ENCODE peak calls at places on chromosomes 7 and 10, in nine cellular contexts. G is A549, B is GM23338, V is HCT116, F is HL-60, J is SK-N-SH, H is K562, L is HepG2, E is GM12878. N is an unnamed sample.

GRCh38 chr7:155833651-155834050 is 21.4 kb upstream of the SHH start:
- DNase-seq in J (no peak), L (no peak), E (no peak), G (no peak), V (no peak), F (no peak), H (no peak), B (no peak), N (no peak)

GRCh38 chr7:148962823-148963582 is 65.3 kb downstream of the PDIA4 start:
- DNase-seq in G (peak), B (peak), F (peak), E (peak), V (peak), L (peak), J (peak), H (peak), N (peak)

GRCh38 chr10:1668347-1668746 is 69.0 kb downstream of the ADARB2 start:
- DNase-seq in V (no peak), F (no peak), H (no peak), B (no peak), L (no peak), E (peak), G (no peak), J (no peak), N (no peak)

GRCh38 chr10:22613011-22613410 is 101.4 kb downstream of the PIP4K2A start:
- DNase-seq in B (no peak), E (no peak), V (no peak), J (no peak), L (no peak), G (no peak), H (no peak), F (no peak), N (no peak)

GRCh38 chr7:115980175-115980574 is 50.4 kb downstream of the TFEC start:
- DNase-seq in H (no peak), V (no peak), F (no peak), B (no peak), J (no peak), L (no peak), G (no peak), E (no peak), N (no peak)

GRCh38 chr7:154591544-154591943 is 411.4 kb downstream of the PAXIP1 start:
- DNase-seq in V (no peak), J (peak), E (no peak), L (no peak), B (no peak), F (no peak), G (no peak), H (no peak), N (no peak)

GRCh38 chr7:5223646-5224340 is 33.8 kb downstream of the WIPI2 start:
- DNase-seq in E (no peak), H (no peak), G (no peak), B (no peak), L (no peak), F (no peak), J (no peak), V (no peak), N (no peak)

GRCh38 chr7:112395411-112395810 is 54.8 kb upstream of the IFRD1 start:
- DNase-seq in H (no peak), G (no peak), L (no peak), B (no peak), F (no peak), E (no peak), V (no peak), J (no peak), N (no peak)

GRCh38 chr10:67114945-67115344 is 189.1 kb downstream of the LRRTM3 start:
- DNase-seq in F (no peak), H (no peak), G (no peak), L (peak), B (no peak), J (no peak), E (no peak), V (no peak), N (no peak)

GRCh38 chr10:132684164-132684891 is 101.6 kb downstream of the NKX6-2 start:
- DNase-seq in E (peak), J (no peak), V (no peak), L (no peak), G (no peak), H (no peak), F (peak), B (no peak), N (peak)

GRCh38 chr7:19971941-19972340 is 198.5 kb upstream of the TMEM196 start:
- DNase-seq in J (no peak), G (no peak), H (no peak), L (no peak), B (no peak), E (no peak), F (no peak), V (no peak), N (no peak)

GRCh38 chr7:30142710-30143109 is 7.9 kb downstream of the MTURN start:
- DNase-seq in H (no peak), G (no peak), V (peak), J (no peak), B (no peak), F (no peak), E (no peak), L (peak), N (no peak)

GRCh38 chr7:158422551-158423189 is 165.0 kb downstream of the PTPRN2 start:
- DNase-seq in G (no peak), J (no peak), F (no peak), L (no peak), V (no peak), H (peak), B (no peak), E (no peak), N (no peak)

GRCh38 chr7:131455546-131455945 is 100.9 kb downstream of the PODXL start:
- DNase-seq in B (no peak), H (no peak), F (no peak), L (no peak), G (no peak), J (no peak), E (peak), V (no peak), N (no peak)

GRCh38 chr10:9501944-9502343 is 1447.5 kb downstream of the GATA3 start:
- DNase-seq in V (no peak), B (no peak), G (no peak), H (no peak), J (no peak), L (no peak), E (no peak), F (no peak), N (no peak)

GRCh38 chr10:106504536-106504935 is 660.0 kb downstream of the SORCS1 start:
- DNase-seq in G (no peak), J (no peak), B (no peak), L (no peak), H (no peak), F (no peak), V (no peak), E (no peak), N (no peak)

GRCh38 chr7:85750454-85750949 is 563.6 kb upstream of the SEMA3D start:
- DNase-seq in F (peak), L (peak), V (peak), B (peak), E (no peak), H (no peak), G (no peak), J (peak), N (peak)

GRCh38 chr7:91287685-91288084 is 23.5 kb downstream of the FZD1 start:
- DNase-seq in L (no peak), G (no peak), E (no peak), J (no peak), V (no peak), B (no peak), H (no peak), F (no peak), N (no peak)

GRCh38 chr7:2870471-2870941 is 26.4 kb upstream of the GNA12 start:
- DNase-seq in V (peak), B (peak), L (no peak), E (no peak), G (no peak), F (peak), H (no peak), J (peak), N (no peak)

GRCh38 chr7:142933624-142934023 is at the start of gene TRPV5:
- DNase-seq in B (no peak), J (no peak), L (no peak), V (no peak), G (no peak), E (no peak), H (no peak), F (no peak), N (no peak)

GRCh38 chr7:112414855-112415490 is 35.3 kb upstream of the IFRD1 start:
- DNase-seq in B (peak), J (peak), V (peak), L (peak), E (no peak), H (peak), G (peak), F (no peak), N (no peak)

GRCh38 chr10:31404640-31405039 is 85.6 kb downstream of the ZEB1 start:
- DNase-seq in L (peak), F (no peak), H (peak), G (no peak), B (no peak), V (no peak), J (peak), E (no peak), N (no peak)

GRCh38 chr10:75782463-75783248 is 351.2 kb downstream of the LRMDA start:
- DNase-seq in V (no peak), J (no peak), F (no peak), L (no peak), G (no peak), H (no peak), B (no peak), E (no peak), N (no peak)

GRCh38 chr7:24965831-24966708 is 13.9 kb downstream of the OSBPL3 start:
- DNase-seq in E (peak), F (peak), B (peak), V (no peak), J (no peak), L (no peak), G (no peak), H (peak), N (no peak)

GRCh38 chr7:16791895-16792294 is 12.9 kb downstream of the AGR2 start:
- DNase-seq in H (no peak), F (no peak), J (no peak), B (no peak), L (no peak), V (no peak), E (no peak), G (no peak), N (no peak)

GRCh38 chr7:40761757-40762342 is 627.0 kb downstream of the SUGCT start:
- DNase-seq in J (no peak), F (no peak), H (no peak), B (peak), L (no peak), V (no peak), G (no peak), E (no peak), N (no peak)
- TF ChIP-seq CTCF in J (peak), F (no peak), H (no peak), B (peak), L (peak), V (no peak), G (no peak), E (no peak), N (peak)

DNA sequence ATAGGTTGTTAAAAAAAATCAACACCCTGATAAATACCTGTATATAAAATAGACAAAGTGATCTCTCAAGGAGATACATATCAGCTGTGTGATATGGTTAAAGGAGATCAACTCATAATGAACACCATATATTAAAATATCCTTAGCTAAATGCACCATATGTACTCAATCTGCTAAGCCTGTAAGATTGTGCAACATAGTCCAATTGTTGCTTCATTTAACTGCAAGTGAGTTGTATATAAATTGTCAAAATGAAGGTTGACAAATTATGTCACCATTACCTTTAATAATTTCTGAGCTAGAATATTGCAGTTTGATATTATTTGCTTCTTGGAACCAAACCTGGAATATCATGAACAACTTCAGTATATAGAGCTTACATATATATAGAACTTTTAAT is 283.7 kb downstream of the MALRD1 start:
- DNase-seq in F (no peak), E (no peak), B (no peak), V (no peak), H (no peak), L (no peak), J (no peak), G (no peak), N (no peak)
- TF ChIP-seq REST in F (no peak), E (no peak), B (no peak), V (no peak), H (no peak), L (no peak), J (no peak), G (no peak), N (no peak)

GRCh38 chr7:27723086-27723485 is 16.9 kb upstream of the TAX1BP1 start:
- DNase-seq in H (no peak), B (peak), G (no peak), F (peak), E (no peak), J (peak), V (no peak), L (no peak), N (no peak)
- TF ChIP-seq CTCF in H (no peak), B (peak), G (peak), F (no peak), E (no peak), J (peak), V (peak), L (peak), N (peak)

DNA sequence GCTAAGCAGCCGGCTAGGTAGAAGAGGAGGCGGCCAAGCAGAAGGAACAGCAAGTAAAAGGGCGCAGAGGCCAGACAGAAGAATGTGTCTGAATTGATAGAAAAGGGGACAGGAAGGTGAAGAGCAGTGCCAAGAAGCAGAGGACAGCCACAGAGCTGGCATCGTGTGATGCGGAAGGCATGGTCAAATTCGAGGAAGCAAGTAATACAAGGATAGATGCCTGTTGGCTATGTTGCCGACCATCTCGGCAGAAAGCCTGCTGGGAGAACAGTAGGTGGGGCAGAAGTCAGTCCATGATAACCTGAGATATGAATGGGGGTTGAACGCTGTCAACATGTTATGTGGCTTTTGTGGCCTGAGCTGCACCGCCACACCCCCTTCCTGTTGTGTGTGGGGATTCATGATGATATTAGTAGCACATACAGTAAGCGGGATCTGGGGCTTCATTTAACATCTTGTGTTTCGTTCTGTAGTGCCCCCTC is 25.7 kb downstream of the ST8SIA6 start:
- DNase-seq in G (no peak), F (no peak), H (peak), L (no peak), B (peak), J (no peak), V (no peak), E (no peak), N (no peak)
- TF ChIP-seq REST in G (no peak), F (no peak), H (peak), L (no peak), B (no peak), J (no peak), V (no peak), E (no peak), N (no peak)

GRCh38 chr10:96509017-96509641 is 4.6 kb downstream of the TLL2 start:
- DNase-seq in J (no peak), V (no peak), H (no peak), G (no peak), L (no peak), F (no peak), B (peak), E (no peak), N (no peak)

GRCh38 chr10:96512997-96513685 is 585 bp downstream of the TLL2 start:
- DNase-seq in E (no peak), F (no peak), B (peak), V (no peak), H (no peak), L (no peak), J (peak), G (peak), N (no peak)

GRCh38 chr10:96513686-96514551 is at the start of gene TLL2:
- DNase-seq in V (peak), E (no peak), H (peak), B (peak), G (peak), J (peak), L (peak), F (peak), N (peak)

GRCh38 chr10:96512524-96512991 is 1.2 kb downstream of the TLL2 start:
- DNase-seq in H (no peak), F (peak), E (no peak), L (no peak), B (peak), G (no peak), J (peak), V (no peak), N (no peak)

DNA sequence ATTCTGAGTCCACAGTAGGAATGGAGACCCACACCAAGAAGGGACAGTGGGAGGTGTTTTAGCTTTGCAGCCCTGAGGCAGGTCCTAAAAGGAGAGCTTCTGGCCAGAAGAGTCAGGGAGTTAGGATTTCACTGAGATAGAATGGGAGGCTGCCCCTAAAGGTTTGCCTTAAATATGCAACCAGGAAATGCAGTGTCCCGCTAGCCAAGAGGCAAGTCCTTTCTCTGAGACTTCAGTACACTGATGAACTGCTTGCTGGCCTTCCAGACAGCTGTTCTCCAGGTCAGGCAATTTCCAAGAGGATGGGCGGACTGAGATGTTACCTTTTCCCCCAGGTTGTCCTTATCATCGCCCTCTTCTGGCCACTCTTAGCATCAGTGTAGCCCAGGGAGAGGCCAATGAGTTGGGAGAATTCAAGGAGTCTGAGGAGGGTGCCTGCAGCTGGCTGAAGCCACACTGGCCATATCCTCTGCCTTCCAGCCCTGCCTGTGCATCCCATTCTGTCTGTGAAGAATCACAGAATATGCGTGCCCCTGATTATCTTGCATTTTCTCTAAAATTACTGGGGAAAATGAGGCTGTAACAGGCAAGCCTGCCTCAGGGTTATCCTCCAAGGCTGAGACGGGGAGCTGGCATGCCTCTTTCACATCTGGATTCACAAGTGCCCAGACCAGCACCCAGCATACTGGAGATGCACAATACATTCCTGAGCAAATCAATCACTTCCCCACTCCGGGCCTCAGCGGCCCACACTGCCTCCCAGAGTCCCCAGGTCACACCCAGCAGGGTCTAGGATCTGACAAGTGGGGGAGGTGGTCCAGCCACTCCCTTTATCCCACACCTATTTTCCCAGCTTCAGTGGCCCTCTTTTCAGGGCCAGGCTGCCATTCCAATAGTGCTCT is 2.4 kb downstream of the TLL2 start:
- DNase-seq in J (peak), H (peak), V (peak), B (peak), F (peak), E (no peak), L (peak), G (peak), N (peak)
- TF ChIP-seq CTCF in J (peak), H (peak), V (peak), B (peak), F (peak), E (peak), L (peak), G (peak), N (peak)

N was measured in Panc1.